ENCODE peak calls at places on chromosomes 12 and 14, in six cellular contexts. One of them, this sample, is unnamed.
A peak's percentile ranks its signal among the peaks of the same experiment; 100 is the strongest.

GRCh38 chr12:79614730-79615129 is 76.0 kb downstream of the PAWR start:
- DNase-seq in endothelial cell: no peak
- DNase-seq in NCI-H2081 treated with DMSO at 0.1 percent for 48 hours: no peak
- DNase-seq in NCI-H1105 treated with DMSO at 0.1 percent for 48 hours: no peak
- DNase-seq in HTR-8/SVneo: no peak
- DNase-seq in KBM-7: no peak
- DNase-seq in this sample: no peak

GRCh38 chr12:122982963-122983788 is 2.7 kb downstream of the ARL6IP4 start:
- DNase-seq in NCI-H1105 treated with DMSO at 0.1 percent for 48 hours: no peak
- DNase-seq in HTR-8/SVneo: no peak
- DNase-seq in KBM-7: no peak
- DNase-seq in NCI-H2081 treated with DMSO at 0.1 percent for 48 hours: no peak
- DNase-seq in endothelial cell: no peak
- DNase-seq in this sample: no peak

GRCh38 chr14:33564774-33565630 is 385.9 kb downstream of the EGLN3 start:
- DNase-seq in KBM-7: peak; percentile 28
- DNase-seq in NCI-H1105 treated with DMSO at 0.1 percent for 48 hours: peak; percentile 13
- DNase-seq in HTR-8/SVneo: peak; percentile 34
- DNase-seq in endothelial cell: peak; percentile 7
- DNase-seq in NCI-H2081 treated with DMSO at 0.1 percent for 48 hours: no peak
- DNase-seq in this sample: no peak

GRCh38 chr12:39503445-39503844 is 60.5 kb upstream of the KIF21A start:
- DNase-seq in HTR-8/SVneo: peak; percentile 11
- DNase-seq in NCI-H1105 treated with DMSO at 0.1 percent for 48 hours: no peak
- DNase-seq in endothelial cell: no peak
- DNase-seq in NCI-H2081 treated with DMSO at 0.1 percent for 48 hours: no peak
- DNase-seq in KBM-7: no peak
- DNase-seq in this sample: no peak

GRCh38 chr12:11576104-11576503 is 73.4 kb upstream of the ETV6 start:
- DNase-seq in endothelial cell: no peak
- DNase-seq in NCI-H2081 treated with DMSO at 0.1 percent for 48 hours: no peak
- DNase-seq in HTR-8/SVneo: no peak
- DNase-seq in NCI-H1105 treated with DMSO at 0.1 percent for 48 hours: no peak
- DNase-seq in KBM-7: no peak
- DNase-seq in this sample: no peak

GRCh38 chr14:65301862-65302539 is 110.5 kb upstream of the FUT8 start:
- DNase-seq in endothelial cell: no peak
- DNase-seq in KBM-7: no peak
- DNase-seq in HTR-8/SVneo: no peak
- DNase-seq in NCI-H1105 treated with DMSO at 0.1 percent for 48 hours: no peak
- DNase-seq in NCI-H2081 treated with DMSO at 0.1 percent for 48 hours: no peak
- DNase-seq in this sample: no peak

GRCh38 chr14:88864198-88864597 is 39.7 kb downstream of the TTC8 start:
- DNase-seq in endothelial cell: no peak
- DNase-seq in HTR-8/SVneo: no peak
- DNase-seq in NCI-H2081 treated with DMSO at 0.1 percent for 48 hours: no peak
- DNase-seq in NCI-H1105 treated with DMSO at 0.1 percent for 48 hours: no peak
- DNase-seq in KBM-7: no peak
- DNase-seq in this sample: no peak

GRCh38 chr12:3279832-3280231 is 202.7 kb downstream of the TSPAN9 start:
- DNase-seq in HTR-8/SVneo: no peak
- DNase-seq in endothelial cell: no peak
- DNase-seq in NCI-H1105 treated with DMSO at 0.1 percent for 48 hours: no peak
- DNase-seq in KBM-7: no peak
- DNase-seq in NCI-H2081 treated with DMSO at 0.1 percent for 48 hours: no peak
- DNase-seq in this sample: no peak

GRCh38 chr12:62787606-62788005 is 147.3 kb downstream of the PPM1H start:
- DNase-seq in HTR-8/SVneo: no peak
- DNase-seq in KBM-7: no peak
- DNase-seq in NCI-H1105 treated with DMSO at 0.1 percent for 48 hours: no peak
- DNase-seq in endothelial cell: no peak
- DNase-seq in NCI-H2081 treated with DMSO at 0.1 percent for 48 hours: no peak
- DNase-seq in this sample: no peak

GRCh38 chr14:77124345-77125274 is 17.0 kb downstream of the ZDHHC22 start:
- DNase-seq in KBM-7: peak; percentile 50
- DNase-seq in endothelial cell: peak; percentile 76
- DNase-seq in NCI-H1105 treated with DMSO at 0.1 percent for 48 hours: peak; percentile 49
- DNase-seq in NCI-H2081 treated with DMSO at 0.1 percent for 48 hours: no peak
- DNase-seq in HTR-8/SVneo: no peak
- DNase-seq in this sample: no peak

GRCh38 chr12:63276537-63277365 is 125.8 kb upstream of the AVPR1A start:
- DNase-seq in NCI-H2081 treated with DMSO at 0.1 percent for 48 hours: no peak
- DNase-seq in KBM-7: peak; percentile 77
- DNase-seq in endothelial cell: peak; percentile 54
- DNase-seq in HTR-8/SVneo: peak; percentile 10
- DNase-seq in NCI-H1105 treated with DMSO at 0.1 percent for 48 hours: peak; percentile 71
- DNase-seq in this sample: peak; percentile 61

GRCh38 chr14:69720912-69721311 is 46.0 kb upstream of the SRSF5 start:
- DNase-seq in NCI-H2081 treated with DMSO at 0.1 percent for 48 hours: no peak
- DNase-seq in HTR-8/SVneo: no peak
- DNase-seq in KBM-7: no peak
- DNase-seq in endothelial cell: no peak
- DNase-seq in NCI-H1105 treated with DMSO at 0.1 percent for 48 hours: no peak
- DNase-seq in this sample: no peak

GRCh38 chr12:84756961-84757360 is 155.6 kb downstream of the SLC6A15 start:
- DNase-seq in HTR-8/SVneo: no peak
- DNase-seq in NCI-H2081 treated with DMSO at 0.1 percent for 48 hours: no peak
- DNase-seq in endothelial cell: no peak
- DNase-seq in KBM-7: no peak
- DNase-seq in NCI-H1105 treated with DMSO at 0.1 percent for 48 hours: no peak
- DNase-seq in this sample: no peak

GRCh38 chr12:24850486-24850885 is 98.4 kb downstream of the BCAT1 start:
- DNase-seq in NCI-H1105 treated with DMSO at 0.1 percent for 48 hours: peak; percentile 31
- DNase-seq in NCI-H2081 treated with DMSO at 0.1 percent for 48 hours: peak; percentile 21
- DNase-seq in HTR-8/SVneo: no peak
- DNase-seq in KBM-7: no peak
- DNase-seq in endothelial cell: no peak
- DNase-seq in this sample: no peak

GRCh38 chr12:82912406-82912805 is 225.7 kb downstream of the TMTC2 start:
- DNase-seq in endothelial cell: no peak
- DNase-seq in NCI-H2081 treated with DMSO at 0.1 percent for 48 hours: no peak
- DNase-seq in KBM-7: no peak
- DNase-seq in HTR-8/SVneo: no peak
- DNase-seq in NCI-H1105 treated with DMSO at 0.1 percent for 48 hours: no peak
- DNase-seq in this sample: no peak

GRCh38 chr12:10688042-10688441 is 14.2 kb upstream of the STYK1 start:
- DNase-seq in endothelial cell: no peak
- DNase-seq in NCI-H1105 treated with DMSO at 0.1 percent for 48 hours: no peak
- DNase-seq in HTR-8/SVneo: no peak
- DNase-seq in KBM-7: no peak
- DNase-seq in NCI-H2081 treated with DMSO at 0.1 percent for 48 hours: no peak
- DNase-seq in this sample: no peak

GRCh38 chr14:91753501-91754128 is 21.7 kb upstream of the CATSPERB start:
- DNase-seq in NCI-H2081 treated with DMSO at 0.1 percent for 48 hours: no peak
- DNase-seq in NCI-H1105 treated with DMSO at 0.1 percent for 48 hours: no peak
- DNase-seq in HTR-8/SVneo: no peak
- DNase-seq in KBM-7: no peak
- DNase-seq in endothelial cell: no peak
- DNase-seq in this sample: no peak

GRCh38 chr12:124833693-124834122 is 30.0 kb downstream of the SCARB1 start:
- DNase-seq in NCI-H2081 treated with DMSO at 0.1 percent for 48 hours: peak; percentile 74
- DNase-seq in HTR-8/SVneo: no peak
- DNase-seq in KBM-7: no peak
- DNase-seq in endothelial cell: no peak
- DNase-seq in NCI-H1105 treated with DMSO at 0.1 percent for 48 hours: no peak
- DNase-seq in this sample: peak; percentile 98

GRCh38 chr12:32270818-32271710 is 128.3 kb upstream of the FGD4 start:
- DNase-seq in NCI-H2081 treated with DMSO at 0.1 percent for 48 hours: no peak
- DNase-seq in NCI-H1105 treated with DMSO at 0.1 percent for 48 hours: no peak
- DNase-seq in endothelial cell: peak; percentile 19
- DNase-seq in KBM-7: peak; percentile 33
- DNase-seq in HTR-8/SVneo: no peak
- DNase-seq in this sample: no peak

This sample was measured in NCI-H146.